ENCODE peak calls at places on chromosomes 16 and 17, in eight cellular contexts. One of them, this sample, is unnamed.

GRCh38 chr16:47631131-47631530 is 170.0 kb downstream of the PHKB start:
- DNase-seq in dorsolateral prefrontal cortex: no peak
- DNase-seq in effector memory CD4-positive, alpha-beta T cell: no peak
- DNase-seq in foreskin fibroblast: no peak
- DNase-seq in NCI-H748 treated with DMSO at 0.1 percent for 48 hours: no peak
- DNase-seq in AG20443: no peak
- DNase-seq in stimulated activated CD4-positive, alpha-beta T cell treated with anti-CD3 and anti-CD28 coated beads, Interleukin-1b, Interleukin-23, amount 100 ng/mL, for 4 hours: no peak
- DNase-seq in T-helper 2 cell: no peak
- DNase-seq in this sample: no peak

GRCh38 chr17:7717756-7718350 is 309 bp downstream of the DNAH2 start:
- DNase-seq in AG20443: no peak
- DNase-seq in T-helper 2 cell: no peak
- DNase-seq in effector memory CD4-positive, alpha-beta T cell: no peak
- DNase-seq in NCI-H748 treated with DMSO at 0.1 percent for 48 hours: no peak
- DNase-seq in dorsolateral prefrontal cortex: no peak
- DNase-seq in foreskin fibroblast: peak
- DNase-seq in stimulated activated CD4-positive, alpha-beta T cell treated with anti-CD3 and anti-CD28 coated beads, Interleukin-1b, Interleukin-23, amount 100 ng/mL, for 4 hours: no peak
- DNase-seq in this sample: no peak

GRCh38 chr16:55900616-55901393 is 25.6 kb upstream of the CES5A start:
- DNase-seq in T-helper 2 cell: no peak
- DNase-seq in AG20443: no peak
- DNase-seq in stimulated activated CD4-positive, alpha-beta T cell treated with anti-CD3 and anti-CD28 coated beads, Interleukin-1b, Interleukin-23, amount 100 ng/mL, for 4 hours: no peak
- DNase-seq in NCI-H748 treated with DMSO at 0.1 percent for 48 hours: no peak
- DNase-seq in dorsolateral prefrontal cortex: no peak
- DNase-seq in foreskin fibroblast: no peak
- DNase-seq in effector memory CD4-positive, alpha-beta T cell: no peak
- DNase-seq in this sample: no peak

GRCh38 chr17:79370126-79370525 is 240.7 kb downstream of the RBFOX3 start:
- DNase-seq in dorsolateral prefrontal cortex: no peak
- DNase-seq in effector memory CD4-positive, alpha-beta T cell: no peak
- DNase-seq in stimulated activated CD4-positive, alpha-beta T cell treated with anti-CD3 and anti-CD28 coated beads, Interleukin-1b, Interleukin-23, amount 100 ng/mL, for 4 hours: no peak
- DNase-seq in AG20443: no peak
- DNase-seq in foreskin fibroblast: no peak
- DNase-seq in NCI-H748 treated with DMSO at 0.1 percent for 48 hours: no peak
- DNase-seq in T-helper 2 cell: no peak
- DNase-seq in this sample: no peak

GRCh38 chr16:47285001-47285400 is 141.3 kb upstream of the NETO2 start:
- DNase-seq in AG20443: no peak
- DNase-seq in stimulated activated CD4-positive, alpha-beta T cell treated with anti-CD3 and anti-CD28 coated beads, Interleukin-1b, Interleukin-23, amount 100 ng/mL, for 4 hours: no peak
- DNase-seq in effector memory CD4-positive, alpha-beta T cell: no peak
- DNase-seq in NCI-H748 treated with DMSO at 0.1 percent for 48 hours: no peak
- DNase-seq in foreskin fibroblast: no peak
- DNase-seq in dorsolateral prefrontal cortex: no peak
- DNase-seq in T-helper 2 cell: no peak
- DNase-seq in this sample: no peak

GRCh38 chr16:74774223-74775139 is at the start of gene FA2H:
- DNase-seq in NCI-H748 treated with DMSO at 0.1 percent for 48 hours: peak
- DNase-seq in AG20443: peak
- DNase-seq in foreskin fibroblast: peak
- DNase-seq in T-helper 2 cell: peak
- DNase-seq in effector memory CD4-positive, alpha-beta T cell: peak
- DNase-seq in stimulated activated CD4-positive, alpha-beta T cell treated with anti-CD3 and anti-CD28 coated beads, Interleukin-1b, Interleukin-23, amount 100 ng/mL, for 4 hours: peak
- DNase-seq in dorsolateral prefrontal cortex: peak
- DNase-seq in this sample: no peak

GRCh38 chr17:13640559-13640958 is 38.8 kb upstream of the HS3ST3A1 start:
- DNase-seq in effector memory CD4-positive, alpha-beta T cell: no peak
- DNase-seq in AG20443: no peak
- DNase-seq in stimulated activated CD4-positive, alpha-beta T cell treated with anti-CD3 and anti-CD28 coated beads, Interleukin-1b, Interleukin-23, amount 100 ng/mL, for 4 hours: no peak
- DNase-seq in foreskin fibroblast: peak
- DNase-seq in T-helper 2 cell: no peak
- DNase-seq in dorsolateral prefrontal cortex: no peak
- DNase-seq in NCI-H748 treated with DMSO at 0.1 percent for 48 hours: no peak
- DNase-seq in this sample: no peak

GRCh38 chr17:56601613-56602012 is 8.1 kb downstream of the NOG start:
- DNase-seq in foreskin fibroblast: no peak
- DNase-seq in T-helper 2 cell: no peak
- DNase-seq in AG20443: peak
- DNase-seq in effector memory CD4-positive, alpha-beta T cell: no peak
- DNase-seq in stimulated activated CD4-positive, alpha-beta T cell treated with anti-CD3 and anti-CD28 coated beads, Interleukin-1b, Interleukin-23, amount 100 ng/mL, for 4 hours: no peak
- DNase-seq in dorsolateral prefrontal cortex: no peak
- DNase-seq in NCI-H748 treated with DMSO at 0.1 percent for 48 hours: no peak
- DNase-seq in this sample: no peak

GRCh38 chr16:12315330-12316138 is 339.0 kb downstream of the SNX29 start:
- DNase-seq in stimulated activated CD4-positive, alpha-beta T cell treated with anti-CD3 and anti-CD28 coated beads, Interleukin-1b, Interleukin-23, amount 100 ng/mL, for 4 hours: no peak
- DNase-seq in AG20443: no peak
- DNase-seq in NCI-H748 treated with DMSO at 0.1 percent for 48 hours: peak
- DNase-seq in T-helper 2 cell: no peak
- DNase-seq in foreskin fibroblast: no peak
- DNase-seq in effector memory CD4-positive, alpha-beta T cell: no peak
- DNase-seq in dorsolateral prefrontal cortex: no peak
- DNase-seq in this sample: no peak

GRCh38 chr17:50364715-50365114 is 8.3 kb downstream of the MRPL27 start:
- DNase-seq in T-helper 2 cell: no peak
- DNase-seq in dorsolateral prefrontal cortex: no peak
- DNase-seq in AG20443: peak
- DNase-seq in NCI-H748 treated with DMSO at 0.1 percent for 48 hours: no peak
- DNase-seq in foreskin fibroblast: peak
- DNase-seq in effector memory CD4-positive, alpha-beta T cell: no peak
- DNase-seq in stimulated activated CD4-positive, alpha-beta T cell treated with anti-CD3 and anti-CD28 coated beads, Interleukin-1b, Interleukin-23, amount 100 ng/mL, for 4 hours: no peak
- DNase-seq in this sample: no peak

GRCh38 chr16:50416388-50416787 is 47.6 kb upstream of the BRD7 start:
- DNase-seq in foreskin fibroblast: no peak
- DNase-seq in dorsolateral prefrontal cortex: no peak
- DNase-seq in AG20443: no peak
- DNase-seq in effector memory CD4-positive, alpha-beta T cell: no peak
- DNase-seq in T-helper 2 cell: no peak
- DNase-seq in stimulated activated CD4-positive, alpha-beta T cell treated with anti-CD3 and anti-CD28 coated beads, Interleukin-1b, Interleukin-23, amount 100 ng/mL, for 4 hours: no peak
- DNase-seq in NCI-H748 treated with DMSO at 0.1 percent for 48 hours: no peak
- DNase-seq in this sample: no peak

GRCh38 chr17:33016920-33017319 is 25.3 kb downstream of the SPACA3 start:
- DNase-seq in T-helper 2 cell: no peak
- DNase-seq in dorsolateral prefrontal cortex: no peak
- DNase-seq in AG20443: no peak
- DNase-seq in foreskin fibroblast: no peak
- DNase-seq in NCI-H748 treated with DMSO at 0.1 percent for 48 hours: no peak
- DNase-seq in stimulated activated CD4-positive, alpha-beta T cell treated with anti-CD3 and anti-CD28 coated beads, Interleukin-1b, Interleukin-23, amount 100 ng/mL, for 4 hours: no peak
- DNase-seq in effector memory CD4-positive, alpha-beta T cell: no peak
- DNase-seq in this sample: no peak

GRCh38 chr17:80018917-80019651 is 16.6 kb downstream of the TBC1D16 start:
- DNase-seq in NCI-H748 treated with DMSO at 0.1 percent for 48 hours: no peak
- DNase-seq in dorsolateral prefrontal cortex: no peak
- DNase-seq in stimulated activated CD4-positive, alpha-beta T cell treated with anti-CD3 and anti-CD28 coated beads, Interleukin-1b, Interleukin-23, amount 100 ng/mL, for 4 hours: no peak
- DNase-seq in T-helper 2 cell: no peak
- DNase-seq in foreskin fibroblast: peak
- DNase-seq in AG20443: no peak
- DNase-seq in effector memory CD4-positive, alpha-beta T cell: no peak
- DNase-seq in this sample: no peak

GRCh38 chr16:2239231-2239675 is 3.0 kb downstream of the DNASE1L2 start:
- DNase-seq in effector memory CD4-positive, alpha-beta T cell: no peak
- DNase-seq in foreskin fibroblast: peak
- DNase-seq in AG20443: no peak
- DNase-seq in NCI-H748 treated with DMSO at 0.1 percent for 48 hours: no peak
- DNase-seq in stimulated activated CD4-positive, alpha-beta T cell treated with anti-CD3 and anti-CD28 coated beads, Interleukin-1b, Interleukin-23, amount 100 ng/mL, for 4 hours: no peak
- DNase-seq in dorsolateral prefrontal cortex: no peak
- DNase-seq in T-helper 2 cell: no peak
- DNase-seq in this sample: no peak

GRCh38 chr16:57606847-57607501 is 21.5 kb upstream of the ADGRG1 start:
- DNase-seq in effector memory CD4-positive, alpha-beta T cell: no peak
- DNase-seq in foreskin fibroblast: no peak
- DNase-seq in dorsolateral prefrontal cortex: no peak
- DNase-seq in stimulated activated CD4-positive, alpha-beta T cell treated with anti-CD3 and anti-CD28 coated beads, Interleukin-1b, Interleukin-23, amount 100 ng/mL, for 4 hours: no peak
- DNase-seq in AG20443: no peak
- DNase-seq in T-helper 2 cell: no peak
- DNase-seq in NCI-H748 treated with DMSO at 0.1 percent for 48 hours: no peak
- DNase-seq in this sample: no peak

GRCh38 chr16:46883353-46883689 is 841 bp upstream of the GPT2 start:
- DNase-seq in dorsolateral prefrontal cortex: no peak
- DNase-seq in T-helper 2 cell: no peak
- DNase-seq in stimulated activated CD4-positive, alpha-beta T cell treated with anti-CD3 and anti-CD28 coated beads, Interleukin-1b, Interleukin-23, amount 100 ng/mL, for 4 hours: no peak
- DNase-seq in effector memory CD4-positive, alpha-beta T cell: no peak
- DNase-seq in foreskin fibroblast: no peak
- DNase-seq in NCI-H748 treated with DMSO at 0.1 percent for 48 hours: peak
- DNase-seq in AG20443: no peak
- DNase-seq in this sample: no peak

GRCh38 chr16:85781685-85782370 is 17.5 kb downstream of the EMC8 start:
- DNase-seq in stimulated activated CD4-positive, alpha-beta T cell treated with anti-CD3 and anti-CD28 coated beads, Interleukin-1b, Interleukin-23, amount 100 ng/mL, for 4 hours: no peak
- DNase-seq in foreskin fibroblast: peak
- DNase-seq in NCI-H748 treated with DMSO at 0.1 percent for 48 hours: no peak
- DNase-seq in dorsolateral prefrontal cortex: peak
- DNase-seq in AG20443: peak
- DNase-seq in T-helper 2 cell: no peak
- DNase-seq in effector memory CD4-positive, alpha-beta T cell: no peak
- DNase-seq in this sample: no peak

GRCh38 chr16:68074850-68075249 is 10.3 kb upstream of the NFATC3 start:
- DNase-seq in T-helper 2 cell: peak
- DNase-seq in stimulated activated CD4-positive, alpha-beta T cell treated with anti-CD3 and anti-CD28 coated beads, Interleukin-1b, Interleukin-23, amount 100 ng/mL, for 4 hours: no peak
- DNase-seq in AG20443: no peak
- DNase-seq in effector memory CD4-positive, alpha-beta T cell: peak
- DNase-seq in NCI-H748 treated with DMSO at 0.1 percent for 48 hours: no peak
- DNase-seq in foreskin fibroblast: no peak
- DNase-seq in dorsolateral prefrontal cortex: no peak
- DNase-seq in this sample: no peak

GRCh38 chr16:12798846-12799245 is 4.8 kb downstream of the CPPED1 start:
- DNase-seq in effector memory CD4-positive, alpha-beta T cell: no peak
- DNase-seq in dorsolateral prefrontal cortex: no peak
- DNase-seq in stimulated activated CD4-positive, alpha-beta T cell treated with anti-CD3 and anti-CD28 coated beads, Interleukin-1b, Interleukin-23, amount 100 ng/mL, for 4 hours: no peak
- DNase-seq in T-helper 2 cell: no peak
- DNase-seq in AG20443: no peak
- DNase-seq in NCI-H748 treated with DMSO at 0.1 percent for 48 hours: no peak
- DNase-seq in foreskin fibroblast: no peak
- DNase-seq in this sample: no peak

GRCh38 chr16:76265434-76266045 is 11.7 kb upstream of the CNTNAP4 start:
- DNase-seq in NCI-H748 treated with DMSO at 0.1 percent for 48 hours: no peak
- DNase-seq in T-helper 2 cell: no peak
- DNase-seq in AG20443: no peak
- DNase-seq in stimulated activated CD4-positive, alpha-beta T cell treated with anti-CD3 and anti-CD28 coated beads, Interleukin-1b, Interleukin-23, amount 100 ng/mL, for 4 hours: no peak
- DNase-seq in dorsolateral prefrontal cortex: no peak
- DNase-seq in foreskin fibroblast: no peak
- DNase-seq in effector memory CD4-positive, alpha-beta T cell: no peak
- DNase-seq in this sample: no peak

GRCh38 chr17:15891348-15891747 is 53.6 kb upstream of the ADORA2B start:
- DNase-seq in NCI-H748 treated with DMSO at 0.1 percent for 48 hours: no peak
- DNase-seq in stimulated activated CD4-positive, alpha-beta T cell treated with anti-CD3 and anti-CD28 coated beads, Interleukin-1b, Interleukin-23, amount 100 ng/mL, for 4 hours: no peak
- DNase-seq in effector memory CD4-positive, alpha-beta T cell: no peak
- DNase-seq in dorsolateral prefrontal cortex: no peak
- DNase-seq in foreskin fibroblast: no peak
- DNase-seq in T-helper 2 cell: no peak
- DNase-seq in AG20443: no peak
- DNase-seq in this sample: no peak

GRCh38 chr16:57804111-57804837 is 2.0 kb upstream of the KIFC3 start:
- DNase-seq in foreskin fibroblast: no peak
- DNase-seq in effector memory CD4-positive, alpha-beta T cell: no peak
- DNase-seq in stimulated activated CD4-positive, alpha-beta T cell treated with anti-CD3 and anti-CD28 coated beads, Interleukin-1b, Interleukin-23, amount 100 ng/mL, for 4 hours: no peak
- DNase-seq in AG20443: no peak
- DNase-seq in T-helper 2 cell: no peak
- DNase-seq in NCI-H748 treated with DMSO at 0.1 percent for 48 hours: no peak
- DNase-seq in dorsolateral prefrontal cortex: no peak
- DNase-seq in this sample: no peak

GRCh38 chr17:59418732-59419166 is 87.3 kb downstream of the YPEL2 start:
- DNase-seq in NCI-H748 treated with DMSO at 0.1 percent for 48 hours: no peak
- DNase-seq in dorsolateral prefrontal cortex: no peak
- DNase-seq in T-helper 2 cell: no peak
- DNase-seq in effector memory CD4-positive, alpha-beta T cell: no peak
- DNase-seq in AG20443: no peak
- DNase-seq in foreskin fibroblast: no peak
- DNase-seq in stimulated activated CD4-positive, alpha-beta T cell treated with anti-CD3 and anti-CD28 coated beads, Interleukin-1b, Interleukin-23, amount 100 ng/mL, for 4 hours: no peak
- DNase-seq in this sample: no peak

GRCh38 chr16:10895053-10895946 is 18.3 kb downstream of the CIITA start:
- DNase-seq in foreskin fibroblast: peak
- DNase-seq in AG20443: peak
- DNase-seq in effector memory CD4-positive, alpha-beta T cell: no peak
- DNase-seq in dorsolateral prefrontal cortex: no peak
- DNase-seq in T-helper 2 cell: no peak
- DNase-seq in stimulated activated CD4-positive, alpha-beta T cell treated with anti-CD3 and anti-CD28 coated beads, Interleukin-1b, Interleukin-23, amount 100 ng/mL, for 4 hours: no peak
- DNase-seq in NCI-H748 treated with DMSO at 0.1 percent for 48 hours: no peak
- DNase-seq in this sample: no peak

GRCh38 chr17:14205992-14206461 is 30.6 kb downstream of the CDRT15 start:
- DNase-seq in stimulated activated CD4-positive, alpha-beta T cell treated with anti-CD3 and anti-CD28 coated beads, Interleukin-1b, Interleukin-23, amount 100 ng/mL, for 4 hours: peak
- DNase-seq in AG20443: no peak
- DNase-seq in NCI-H748 treated with DMSO at 0.1 percent for 48 hours: no peak
- DNase-seq in foreskin fibroblast: no peak
- DNase-seq in dorsolateral prefrontal cortex: no peak
- DNase-seq in T-helper 2 cell: peak
- DNase-seq in effector memory CD4-positive, alpha-beta T cell: peak
- DNase-seq in this sample: no peak

GRCh38 chr16:26595199-26595598 is 471.5 kb upstream of the C16orf82 start:
- DNase-seq in effector memory CD4-positive, alpha-beta T cell: no peak
- DNase-seq in NCI-H748 treated with DMSO at 0.1 percent for 48 hours: no peak
- DNase-seq in dorsolateral prefrontal cortex: no peak
- DNase-seq in stimulated activated CD4-positive, alpha-beta T cell treated with anti-CD3 and anti-CD28 coated beads, Interleukin-1b, Interleukin-23, amount 100 ng/mL, for 4 hours: no peak
- DNase-seq in AG20443: no peak
- DNase-seq in T-helper 2 cell: no peak
- DNase-seq in foreskin fibroblast: no peak
- DNase-seq in this sample: no peak

GRCh38 chr17:29569245-29569950 is 897 bp downstream of the TP53I13 start:
- DNase-seq in T-helper 2 cell: no peak
- DNase-seq in NCI-H748 treated with DMSO at 0.1 percent for 48 hours: no peak
- DNase-seq in AG20443: peak
- DNase-seq in dorsolateral prefrontal cortex: no peak
- DNase-seq in foreskin fibroblast: peak
- DNase-seq in stimulated activated CD4-positive, alpha-beta T cell treated with anti-CD3 and anti-CD28 coated beads, Interleukin-1b, Interleukin-23, amount 100 ng/mL, for 4 hours: no peak
- DNase-seq in effector memory CD4-positive, alpha-beta T cell: no peak
- DNase-seq in this sample: no peak

GRCh38 chr17:15966879-15967248 is 21.9 kb downstream of the ADORA2B start:
- DNase-seq in AG20443: no peak
- DNase-seq in NCI-H748 treated with DMSO at 0.1 percent for 48 hours: no peak
- DNase-seq in foreskin fibroblast: no peak
- DNase-seq in T-helper 2 cell: no peak
- DNase-seq in dorsolateral prefrontal cortex: no peak
- DNase-seq in stimulated activated CD4-positive, alpha-beta T cell treated with anti-CD3 and anti-CD28 coated beads, Interleukin-1b, Interleukin-23, amount 100 ng/mL, for 4 hours: no peak
- DNase-seq in effector memory CD4-positive, alpha-beta T cell: no peak
- DNase-seq in this sample: no peak

GRCh38 chr17:10871914-10872313 is 34.0 kb upstream of the PIRT start:
- DNase-seq in NCI-H748 treated with DMSO at 0.1 percent for 48 hours: no peak
- DNase-seq in foreskin fibroblast: no peak
- DNase-seq in AG20443: no peak
- DNase-seq in effector memory CD4-positive, alpha-beta T cell: no peak
- DNase-seq in stimulated activated CD4-positive, alpha-beta T cell treated with anti-CD3 and anti-CD28 coated beads, Interleukin-1b, Interleukin-23, amount 100 ng/mL, for 4 hours: no peak
- DNase-seq in dorsolateral prefrontal cortex: no peak
- DNase-seq in T-helper 2 cell: no peak
- DNase-seq in this sample: no peak

This sample was measured in HFF-Myc.